ENCODE peak calls at places on chromosomes 16 and 17, in six cellular contexts. D is GM23338, N is fibroblast of lung, U is tibial nerve, Q is endothelial cell of umbilical vein, B is heart left ventricle. L is an unnamed sample.
A peak's percentile ranks its signal among the peaks of the same experiment; 100 is the strongest.

GRCh38 chr17:69061901-69062556 is 1.3 kb upstream of the ABCA9 start:
- DNase-seq in N (no peak), Q (peak; percentile 55), B (no peak), U (no peak), D (no peak), L (no peak)

GRCh38 chr17:62617894-62618472 is 9.5 kb upstream of the MRC2 start:
- DNase-seq in N (peak; percentile 38), D (no peak), U (no peak), Q (no peak), B (no peak), L (no peak)

GRCh38 chr16:78896280-78896679 is 704.3 kb downstream of the MAF start:
- DNase-seq in Q (no peak), U (no peak), B (no peak), D (no peak), N (no peak), L (no peak)

GRCh38 chr16:65214196-65214595 is 92.3 kb upstream of the CDH11 start:
- DNase-seq in B (no peak), Q (no peak), N (no peak), U (no peak), D (no peak), L (no peak)

GRCh38 chr17:58330997-58331814 is 2.6 kb upstream of the TSPOAP1 start:
- DNase-seq in U (no peak), N (no peak), D (peak; percentile 47), Q (no peak), B (no peak), L (no peak)

GRCh38 chr16:57764341-57765159 is 29.0 kb downstream of the KATNB1 start:
- DNase-seq in Q (peak; percentile 71), B (peak; percentile 48), D (peak; percentile 93), U (no peak), N (peak; percentile 83), L (peak; percentile 45)

GRCh38 chr16:51139568-51139967 is 11.5 kb downstream of the SALL1 start:
- DNase-seq in Q (no peak), B (no peak), D (no peak), N (no peak), U (no peak), L (no peak)

GRCh38 chr17:14427914-14428639 is 127.2 kb downstream of the HS3ST3B1 start:
- DNase-seq in N (no peak), B (no peak), D (no peak), Q (no peak), U (no peak), L (no peak)

GRCh38 chr17:82151106-82151957 is 53.3 kb upstream of the FASN start:
- DNase-seq in Q (no peak), D (no peak), B (no peak), N (no peak), U (no peak), L (no peak)

GRCh38 chr17:33983824-33984574 is 271.1 kb upstream of the CCL2 start:
- DNase-seq in B (peak; percentile 36), Q (no peak), U (no peak), N (no peak), D (no peak), L (no peak)

GRCh38 chr16:53933407-53933806 is 229.5 kb downstream of the FTO start:
- DNase-seq in D (no peak), Q (no peak), U (no peak), B (no peak), N (no peak), L (no peak)

GRCh38 chr16:85490971-85491771 is 122.0 kb upstream of the GSE1 start:
- DNase-seq in U (no peak), Q (no peak), D (peak; percentile 76), B (no peak), N (no peak), L (peak; percentile 65)

GRCh38 chr16:17177968-17178880 is 292.5 kb downstream of the XYLT1 start:
- DNase-seq in D (peak; percentile 41), B (no peak), N (peak; percentile 50), Q (no peak), U (no peak), L (peak; percentile 39)

GRCh38 chr17:80981062-80981902 is 10.4 kb upstream of the CHMP6 start:
- DNase-seq in D (peak; percentile 68), B (no peak), Q (no peak), U (no peak), N (no peak), L (peak; percentile 83)

GRCh38 chr16:30768583-30769181 is 6.6 kb downstream of the RNF40 start:
- DNase-seq in B (no peak), Q (no peak), U (no peak), N (no peak), D (no peak), L (no peak)

GRCh38 chr16:64629622-64630021 is 492.2 kb downstream of the CDH11 start:
- DNase-seq in N (peak; percentile 78), U (no peak), Q (no peak), D (no peak), B (no peak), L (no peak)

GRCh38 chr17:31660684-31661083 is 198.4 kb downstream of the COPRS start:
- DNase-seq in B (no peak), N (no peak), D (no peak), U (no peak), Q (no peak), L (no peak)

GRCh38 chr17:60827920-60828319 is 150.3 kb downstream of the BCAS3 start:
- DNase-seq in U (no peak), N (no peak), Q (no peak), D (no peak), B (no peak), L (no peak)

GRCh38 chr17:30520882-30521281 is 43.7 kb downstream of the GOSR1 start:
- DNase-seq in D (no peak), N (peak; percentile 10), B (no peak), Q (no peak), U (no peak), L (no peak)

GRCh38 chr17:69638516-69638915 is 224.0 kb downstream of the MAP2K6 start:
- DNase-seq in N (no peak), D (no peak), U (no peak), Q (peak; percentile 20), B (no peak), L (no peak)

GRCh38 chr17:337453-337852 is 15.2 kb downstream of the RPH3AL start:
- DNase-seq in U (no peak), D (no peak), Q (no peak), B (no peak), N (no peak), L (no peak)

GRCh38 chr16:35713762-35714650 is 2254.6 kb downstream of the TP53TG3F start:
- DNase-seq in B (no peak), N (no peak), U (no peak), Q (no peak), D (no peak), L (no peak)

GRCh38 chr16:83458612-83459011 is 349.2 kb upstream of the HSBP1 start:
- DNase-seq in Q (no peak), N (peak; percentile 70), U (no peak), B (no peak), D (no peak), L (no peak)

GRCh38 chr17:67227488-67227887 is 17.5 kb downstream of the HELZ start:
- DNase-seq in U (no peak), B (no peak), D (no peak), Q (no peak), N (peak; percentile 46), L (no peak)

GRCh38 chr17:83119987-83120864 is 40.8 kb downstream of the METRNL start:
- DNase-seq in Q (no peak), D (peak; percentile 63), N (no peak), U (no peak), B (peak; percentile 32), L (no peak)

GRCh38 chr17:57043276-57043675 is 41.8 kb upstream of the AKAP1 start:
- DNase-seq in Q (no peak), U (no peak), D (no peak), N (no peak), B (no peak), L (no peak)

GRCh38 chr16:55062446-55062845 is 131.8 kb downstream of the IRX5 start:
- DNase-seq in B (no peak), Q (no peak), D (no peak), U (no peak), N (no peak), L (no peak)

GRCh38 chr17:62869885-62870580 is 61.9 kb upstream of the MARCHF10 start:
- DNase-seq in N (peak; percentile 70), D (peak; percentile 97), Q (no peak), B (no peak), U (no peak), L (peak; percentile 72)

DNA sequence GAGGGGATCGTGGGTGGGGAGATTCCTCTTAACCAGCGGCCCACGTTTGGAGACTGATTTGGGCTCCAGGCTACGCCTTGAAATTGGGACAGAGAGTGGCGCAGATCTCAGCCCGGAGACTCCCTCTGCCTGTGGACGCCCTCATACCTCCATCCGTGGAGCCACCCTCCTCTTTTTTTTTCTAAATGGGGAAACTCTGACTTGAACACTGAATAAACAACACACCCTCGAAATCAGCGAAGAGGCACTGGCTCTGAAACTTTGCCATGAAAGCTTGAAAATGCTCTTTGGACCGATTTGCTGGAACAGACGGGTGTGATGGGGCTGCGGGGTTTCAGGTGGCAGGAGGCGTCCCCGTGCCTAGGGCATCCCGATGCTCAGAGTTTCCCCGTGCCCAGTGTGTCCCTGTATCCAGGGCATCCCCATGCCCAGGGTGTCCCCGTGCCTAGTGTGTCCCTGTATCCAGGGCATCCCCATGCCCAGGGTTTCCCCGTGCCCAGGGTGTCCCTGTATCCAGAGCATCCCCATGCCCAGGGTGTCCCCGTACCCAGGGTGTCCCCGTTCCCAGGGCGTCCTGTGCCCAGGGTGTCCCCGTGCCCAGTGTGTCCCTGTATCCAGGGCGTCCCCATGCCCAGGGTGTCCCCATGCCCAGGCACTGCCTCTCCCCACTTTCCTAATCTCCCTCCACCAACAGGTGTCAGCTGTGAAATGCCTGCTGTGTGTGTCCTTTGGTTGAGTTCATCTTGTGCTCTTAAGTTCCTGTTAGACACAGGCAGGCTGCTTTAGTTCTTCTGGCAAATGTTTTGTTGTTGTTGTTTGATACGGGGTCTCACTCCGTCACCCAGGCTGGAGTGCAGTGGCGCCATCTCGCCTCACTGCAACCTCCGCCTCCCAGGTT is 187.0 kb downstream of the SEC14L1 start:
- DNase-seq in D (no peak), Q (no peak), B (peak; percentile 28), N (no peak), U (peak; percentile 11), L (no peak)
- H3K4me1 ChIP-seq in D (no peaks in the 10 kb centered on the region), Q (peaks cover 15% of the 10 kb centered on the region), B (peaks cover 57% of the 10 kb centered on the region), N (peaks cover 34% of the 10 kb centered on the region), U (peaks cover 100% of the 10 kb centered on the region), L (peaks cover 7% of the 10 kb centered on the region)

GRCh38 chr17:40451420-40451819 is 8.2 kb downstream of the IGFBP4 start:
- DNase-seq in Q (no peak), D (no peak), U (peak; percentile 79), B (peak; percentile 85), N (peak; percentile 88), L (no peak)
- H3K4me1 ChIP-seq in Q (peaks cover 43% of the 10 kb centered on the region), D (peaks cover 9% of the 10 kb centered on the region), U (peaks cover 94% of the 10 kb centered on the region), B (peaks cover 64% of the 10 kb centered on the region), N (peaks cover 71% of the 10 kb centered on the region), L (peaks cover 4% of the 10 kb centered on the region)

DNA sequence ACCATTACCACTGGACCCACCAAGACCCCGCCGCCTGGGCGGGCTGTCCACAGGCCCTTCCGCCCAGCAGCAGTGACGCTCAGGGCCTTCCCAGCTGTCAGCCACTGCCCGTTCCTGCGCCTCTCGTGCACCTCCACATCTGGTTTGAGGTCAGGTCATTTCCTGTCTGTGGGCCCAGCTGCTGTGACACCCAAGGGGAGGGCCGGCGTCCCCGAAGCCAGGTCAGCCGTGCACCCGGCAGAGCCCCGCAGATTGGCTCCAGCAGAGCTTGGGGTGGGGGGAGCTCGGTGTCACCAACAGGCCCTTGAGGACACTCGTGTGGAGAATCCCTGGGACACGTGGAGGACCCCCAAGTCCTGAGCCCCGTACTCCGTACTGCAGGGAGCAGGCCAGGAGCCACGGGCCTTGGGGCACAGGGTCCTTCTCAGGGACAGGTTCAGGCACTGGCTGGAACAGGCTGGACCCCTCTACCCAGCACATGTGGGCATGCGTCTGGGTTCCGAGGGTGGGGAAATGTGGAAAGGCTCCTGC is 4.8 kb downstream of the SPATA2L start:
- DNase-seq in D (no peak), N (no peak), Q (no peak), U (no peak), B (no peak), L (no peak)
- H3K4me1 ChIP-seq in D (peaks cover 7% of the 10 kb centered on the region), N (peaks cover 10% of the 10 kb centered on the region), Q (peaks cover 9% of the 10 kb centered on the region), U (peaks cover 19% of the 10 kb centered on the region), B (peaks cover 26% of the 10 kb centered on the region), L (peaks cover 4% of the 10 kb centered on the region)

GRCh38 chr16:591892-592517 is 2.1 kb downstream of the RAB40C start:
- DNase-seq in B (no peak), N (no peak), Q (no peak), D (no peak), U (no peak), L (no peak)
- H3K4me1 ChIP-seq in B (peaks cover 52% of the 10 kb centered on the region), N (peaks cover 11% of the 10 kb centered on the region), Q (peaks cover 16% of the 10 kb centered on the region), D (no peaks in the 10 kb centered on the region), U (peaks cover 65% of the 10 kb centered on the region), L (peaks cover 3% of the 10 kb centered on the region)